ENCODE peak calls at places on chromosomes 6 and 20, in seven cellular contexts. One of them, this sample, is unnamed.

GRCh38 chr20:52217689-52218395 is 26.3 kb upstream of the ZFP64 start:
- DNase-seq in nucleus accumbens: no peak
- DNase-seq in skeletal muscle cell: no peak
- DNase-seq in HT-29: no peak
- DNase-seq in NCI-H774: no peak
- DNase-seq in foreskin melanocyte: no peak
- DNase-seq in small intestine: no peak
- DNase-seq in this sample: no peak

GRCh38 chr20:38926934-38927616 is 858 bp downstream of the FAM83D start:
- DNase-seq in nucleus accumbens: no peak
- DNase-seq in skeletal muscle cell: no peak
- DNase-seq in HT-29: peak; percentile 30
- DNase-seq in NCI-H774: no peak
- DNase-seq in foreskin melanocyte: no peak
- DNase-seq in small intestine: peak; percentile 11
- DNase-seq in this sample: no peak

GRCh38 chr20:63000958-63001357 is 5.8 kb downstream of the BHLHE23 start:
- DNase-seq in nucleus accumbens: no peak
- DNase-seq in skeletal muscle cell: no peak
- DNase-seq in HT-29: no peak
- DNase-seq in NCI-H774: no peak
- DNase-seq in foreskin melanocyte: no peak
- DNase-seq in small intestine: no peak
- DNase-seq in this sample: no peak

GRCh38 chr6:25960689-25961088 is 1.9 kb upstream of the TRIM38 start:
- DNase-seq in nucleus accumbens: no peak
- DNase-seq in skeletal muscle cell: no peak
- DNase-seq in HT-29: no peak
- DNase-seq in NCI-H774: no peak
- DNase-seq in foreskin melanocyte: no peak
- DNase-seq in small intestine: no peak
- DNase-seq in this sample: no peak

GRCh38 chr6:39247667-39248194 is 18.5 kb upstream of the KCNK5 start:
- DNase-seq in nucleus accumbens: no peak
- DNase-seq in skeletal muscle cell: no peak
- DNase-seq in HT-29: no peak
- DNase-seq in NCI-H774: no peak
- DNase-seq in foreskin melanocyte: no peak
- DNase-seq in small intestine: peak; percentile 66
- DNase-seq in this sample: no peak

GRCh38 chr20:24651171-24651972 is 181.9 kb downstream of the SYNDIG1 start:
- DNase-seq in nucleus accumbens: no peak
- DNase-seq in skeletal muscle cell: peak; percentile 82
- DNase-seq in HT-29: no peak
- DNase-seq in NCI-H774: no peak
- DNase-seq in foreskin melanocyte: no peak
- DNase-seq in small intestine: no peak
- DNase-seq in this sample: no peak

GRCh38 chr6:30818426-30818841 is 65.9 kb upstream of the DDR1 start:
- DNase-seq in nucleus accumbens: no peak
- DNase-seq in skeletal muscle cell: peak; percentile 69
- DNase-seq in HT-29: peak; percentile 30
- DNase-seq in NCI-H774: no peak
- DNase-seq in foreskin melanocyte: peak; percentile 42
- DNase-seq in small intestine: no peak
- DNase-seq in this sample: peak; percentile 49

GRCh38 chr6:85997206-85997605 is 354.5 kb upstream of the SYNCRIP start:
- DNase-seq in nucleus accumbens: no peak
- DNase-seq in skeletal muscle cell: no peak
- DNase-seq in HT-29: no peak
- DNase-seq in NCI-H774: no peak
- DNase-seq in foreskin melanocyte: no peak
- DNase-seq in small intestine: no peak
- DNase-seq in this sample: no peak

GRCh38 chr20:44017905-44018683 is 103.4 kb downstream of the TOX2 start:
- DNase-seq in nucleus accumbens: no peak
- DNase-seq in skeletal muscle cell: peak; percentile 72
- DNase-seq in HT-29: peak; percentile 93
- DNase-seq in NCI-H774: peak; percentile 94
- DNase-seq in foreskin melanocyte: no peak
- DNase-seq in small intestine: peak; percentile 94
- DNase-seq in this sample: peak; percentile 68

GRCh38 chr6:109299695-109300564 is 82.3 kb downstream of the CD164 start:
- DNase-seq in nucleus accumbens: no peak
- DNase-seq in skeletal muscle cell: no peak
- DNase-seq in HT-29: no peak
- DNase-seq in NCI-H774: peak; percentile 88
- DNase-seq in foreskin melanocyte: no peak
- DNase-seq in small intestine: no peak
- DNase-seq in this sample: no peak

GRCh38 chr6:167501831-167502385 is 177.0 kb downstream of the TTLL2 start:
- DNase-seq in nucleus accumbens: no peak
- DNase-seq in skeletal muscle cell: no peak
- DNase-seq in HT-29: peak; percentile 67
- DNase-seq in NCI-H774: peak; percentile 69
- DNase-seq in foreskin melanocyte: no peak
- DNase-seq in small intestine: peak; percentile 86
- DNase-seq in this sample: peak; percentile 74

GRCh38 chr6:18219611-18220010 is 44.7 kb downstream of the DEK start:
- DNase-seq in nucleus accumbens: no peak
- DNase-seq in skeletal muscle cell: no peak
- DNase-seq in HT-29: no peak
- DNase-seq in NCI-H774: no peak
- DNase-seq in foreskin melanocyte: peak; percentile 18
- DNase-seq in small intestine: no peak
- DNase-seq in this sample: no peak

This sample was measured in hepatocyte.